ENCODE peak calls at places on chromosomes 1 and 21, in seven cellular contexts. One of them, this sample, is unnamed.

GRCh38 chr1:44327679-44328491 is 27.2 kb downstream of the ERI3 start:
- DNase-seq in sigmoid colon: peak
- DNase-seq in tibial nerve: peak
- DNase-seq in HL-60: no peak
- DNase-seq in dorsolateral prefrontal cortex: no peak
- DNase-seq in psoas muscle: peak
- DNase-seq in GM12878: no peak
- DNase-seq in this sample: peak

GRCh38 chr1:40384887-40385286 is 11.4 kb downstream of the SMAP2 start:
- DNase-seq in dorsolateral prefrontal cortex: no peak
- DNase-seq in tibial nerve: no peak
- DNase-seq in HL-60: no peak
- DNase-seq in GM12878: no peak
- DNase-seq in sigmoid colon: no peak
- DNase-seq in psoas muscle: no peak
- DNase-seq in this sample: no peak

GRCh38 chr21:46457801-46458314 is 833 bp upstream of the DIP2A start:
- DNase-seq in dorsolateral prefrontal cortex: peak
- DNase-seq in tibial nerve: no peak
- DNase-seq in HL-60: peak
- DNase-seq in sigmoid colon: peak
- DNase-seq in psoas muscle: peak
- DNase-seq in GM12878: no peak
- DNase-seq in this sample: no peak

GRCh38 chr1:76303348-76303712 is 228.8 kb downstream of the ST6GALNAC3 start:
- DNase-seq in GM12878: no peak
- DNase-seq in HL-60: no peak
- DNase-seq in dorsolateral prefrontal cortex: no peak
- DNase-seq in psoas muscle: no peak
- DNase-seq in tibial nerve: no peak
- DNase-seq in sigmoid colon: no peak
- DNase-seq in this sample: no peak

GRCh38 chr1:176205322-176205914 is 1.7 kb downstream of the COP1 start:
- DNase-seq in HL-60: no peak
- DNase-seq in sigmoid colon: no peak
- DNase-seq in dorsolateral prefrontal cortex: no peak
- DNase-seq in GM12878: no peak
- DNase-seq in tibial nerve: no peak
- DNase-seq in psoas muscle: no peak
- DNase-seq in this sample: no peak

GRCh38 chr21:45863267-45863666 is 118.3 kb upstream of the COL6A1 start:
- DNase-seq in sigmoid colon: no peak
- DNase-seq in psoas muscle: no peak
- DNase-seq in HL-60: no peak
- DNase-seq in GM12878: no peak
- DNase-seq in dorsolateral prefrontal cortex: no peak
- DNase-seq in tibial nerve: no peak
- DNase-seq in this sample: no peak

GRCh38 chr1:2050793-2051682 is 827 bp downstream of the PRKCZ start:
- DNase-seq in GM12878: no peak
- DNase-seq in tibial nerve: no peak
- DNase-seq in HL-60: no peak
- DNase-seq in sigmoid colon: no peak
- DNase-seq in dorsolateral prefrontal cortex: no peak
- DNase-seq in psoas muscle: no peak
- DNase-seq in this sample: no peak

GRCh38 chr1:216461466-216461865 is 38.2 kb upstream of the USH2A start:
- DNase-seq in tibial nerve: no peak
- DNase-seq in sigmoid colon: no peak
- DNase-seq in psoas muscle: no peak
- DNase-seq in dorsolateral prefrontal cortex: no peak
- DNase-seq in GM12878: no peak
- DNase-seq in HL-60: no peak
- DNase-seq in this sample: no peak

GRCh38 chr1:220680085-220680687 is 10.0 kb upstream of the C1orf115 start:
- DNase-seq in dorsolateral prefrontal cortex: no peak
- DNase-seq in sigmoid colon: no peak
- DNase-seq in tibial nerve: no peak
- DNase-seq in HL-60: no peak
- DNase-seq in GM12878: no peak
- DNase-seq in psoas muscle: no peak
- DNase-seq in this sample: no peak

GRCh38 chr1:13617773-13618172 is 34.1 kb downstream of the PDPN start:
- DNase-seq in dorsolateral prefrontal cortex: no peak
- DNase-seq in tibial nerve: no peak
- DNase-seq in psoas muscle: no peak
- DNase-seq in HL-60: no peak
- DNase-seq in sigmoid colon: no peak
- DNase-seq in GM12878: no peak
- DNase-seq in this sample: no peak

GRCh38 chr1:145736191-145736590 is 16.9 kb downstream of the CD160 start:
- DNase-seq in GM12878: no peak
- DNase-seq in HL-60: no peak
- DNase-seq in sigmoid colon: no peak
- DNase-seq in psoas muscle: no peak
- DNase-seq in tibial nerve: no peak
- DNase-seq in dorsolateral prefrontal cortex: no peak
- DNase-seq in this sample: no peak

GRCh38 chr1:145729661-145730436 is 10.6 kb downstream of the CD160 start:
- DNase-seq in psoas muscle: no peak
- DNase-seq in sigmoid colon: no peak
- DNase-seq in GM12878: no peak
- DNase-seq in tibial nerve: no peak
- DNase-seq in HL-60: no peak
- DNase-seq in dorsolateral prefrontal cortex: no peak
- DNase-seq in this sample: no peak

GRCh38 chr1:145730467-145730866 is 11.2 kb downstream of the CD160 start:
- DNase-seq in tibial nerve: no peak
- DNase-seq in psoas muscle: no peak
- DNase-seq in sigmoid colon: no peak
- DNase-seq in GM12878: no peak
- DNase-seq in HL-60: no peak
- DNase-seq in dorsolateral prefrontal cortex: no peak
- DNase-seq in this sample: no peak

GRCh38 chr1:145729196-145729595 is 9.9 kb downstream of the CD160 start:
- DNase-seq in HL-60: no peak
- DNase-seq in GM12878: no peak
- DNase-seq in psoas muscle: no peak
- DNase-seq in dorsolateral prefrontal cortex: no peak
- DNase-seq in sigmoid colon: no peak
- DNase-seq in tibial nerve: no peak
- DNase-seq in this sample: no peak

DNA sequence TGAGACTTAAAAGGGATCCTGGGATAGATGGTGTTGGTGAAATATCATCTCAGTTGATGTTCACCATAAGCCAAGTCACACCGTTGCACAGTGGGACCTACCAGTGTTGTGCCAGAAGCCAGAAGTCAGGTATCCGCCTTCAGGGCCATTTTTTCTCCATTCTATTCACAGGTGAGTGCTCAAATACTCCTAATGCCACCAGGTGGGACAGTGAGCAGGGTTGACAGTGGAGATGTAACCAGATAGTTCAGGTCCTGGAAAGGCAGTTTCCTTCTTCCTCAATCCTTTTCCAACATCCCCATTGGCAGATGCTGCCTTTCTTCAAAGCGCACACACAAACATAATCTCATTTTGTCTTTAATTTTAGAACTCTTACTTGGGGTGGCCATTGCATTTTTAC is 11.6 kb downstream of the CD160 start:
- DNase-seq in sigmoid colon: no peak
- DNase-seq in HL-60: no peak
- DNase-seq in tibial nerve: no peak
- DNase-seq in psoas muscle: no peak
- DNase-seq in GM12878: no peak
- DNase-seq in dorsolateral prefrontal cortex: no peak
- DNase-seq in this sample: no peak
- TF ChIP-seq CTCF in sigmoid colon: no peak
- TF ChIP-seq CTCF in HL-60: no peak
- TF ChIP-seq CTCF in tibial nerve: no peak
- TF ChIP-seq CTCF in psoas muscle: no peak
- TF ChIP-seq CTCF in GM12878: no peak
- TF ChIP-seq CTCF in dorsolateral prefrontal cortex: no peak
- TF ChIP-seq CTCF in this sample: no peak

GRCh38 chr1:100296140-100296539 is 30.1 kb downstream of the RTCA start:
- DNase-seq in GM12878: no peak
- DNase-seq in tibial nerve: no peak
- DNase-seq in sigmoid colon: no peak
- DNase-seq in dorsolateral prefrontal cortex: no peak
- DNase-seq in psoas muscle: no peak
- DNase-seq in HL-60: no peak
- DNase-seq in this sample: no peak
- H3K27ac ChIP-seq in GM12878: no peak
- H3K27ac ChIP-seq in tibial nerve: no peak
- H3K27ac ChIP-seq in sigmoid colon: no peak
- H3K27ac ChIP-seq in dorsolateral prefrontal cortex: no peak
- H3K27ac ChIP-seq in psoas muscle: no peak
- H3K27ac ChIP-seq in HL-60: no peak
- H3K27ac ChIP-seq in this sample: no peak

DNA sequence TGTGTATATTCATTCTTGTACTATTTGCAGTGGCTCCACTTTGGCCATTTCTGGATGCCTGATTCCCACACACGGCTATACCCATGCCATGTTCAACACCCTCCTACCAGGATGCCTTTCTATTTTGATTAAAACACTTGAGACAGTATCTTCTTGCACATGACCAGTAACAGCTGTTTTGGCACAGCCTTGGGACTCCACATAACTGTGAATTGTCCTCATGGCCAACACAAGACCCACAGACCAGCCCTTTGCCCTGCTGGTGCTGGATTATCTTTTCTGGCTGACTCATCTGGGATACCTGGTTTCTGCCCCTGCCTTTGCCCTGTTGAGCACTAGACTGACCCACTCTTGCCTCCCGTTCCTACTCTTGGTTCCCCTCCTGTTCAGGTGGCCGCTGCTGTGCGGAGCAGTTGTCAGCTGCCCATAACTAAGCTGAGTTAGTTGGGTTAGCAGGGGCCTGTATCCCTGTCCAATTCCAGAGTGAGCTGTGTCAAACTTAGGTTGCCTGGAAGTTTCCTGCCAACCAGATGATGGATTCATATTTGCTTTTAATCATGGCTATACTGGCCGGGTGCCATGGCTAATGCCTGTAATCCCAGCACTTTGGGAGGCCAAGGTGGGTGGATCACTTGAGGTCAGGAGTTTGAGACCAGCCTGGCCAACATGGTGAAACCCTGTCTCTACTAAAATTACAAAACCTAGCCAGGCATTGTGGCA is 10.8 kb upstream of the EYA3 start:
- DNase-seq in sigmoid colon: no peak
- DNase-seq in psoas muscle: no peak
- DNase-seq in HL-60: no peak
- DNase-seq in dorsolateral prefrontal cortex: no peak
- DNase-seq in tibial nerve: no peak
- DNase-seq in GM12878: no peak
- DNase-seq in this sample: no peak
- TF ChIP-seq CTCF in sigmoid colon: no peak
- TF ChIP-seq CTCF in psoas muscle: no peak
- TF ChIP-seq CTCF in HL-60: no peak
- TF ChIP-seq CTCF in dorsolateral prefrontal cortex: no peak
- TF ChIP-seq CTCF in tibial nerve: no peak
- TF ChIP-seq CTCF in GM12878: no peak
- TF ChIP-seq CTCF in this sample: no peak

GRCh38 chr21:18548249-18548648 is 144.7 kb upstream of the TMPRSS15 start:
- DNase-seq in GM12878: no peak
- DNase-seq in tibial nerve: no peak
- DNase-seq in dorsolateral prefrontal cortex: no peak
- DNase-seq in psoas muscle: no peak
- DNase-seq in sigmoid colon: no peak
- DNase-seq in HL-60: no peak
- DNase-seq in this sample: no peak
- H3K27ac ChIP-seq in GM12878: no peak
- H3K27ac ChIP-seq in tibial nerve: no peak
- H3K27ac ChIP-seq in dorsolateral prefrontal cortex: no peak
- H3K27ac ChIP-seq in psoas muscle: no peak
- H3K27ac ChIP-seq in sigmoid colon: no peak
- H3K27ac ChIP-seq in HL-60: no peak
- H3K27ac ChIP-seq in this sample: no peak

GRCh38 chr21:24514081-24514733 is 1093.1 kb downstream of the MRPL39 start:
- DNase-seq in tibial nerve: no peak
- DNase-seq in sigmoid colon: no peak
- DNase-seq in psoas muscle: no peak
- DNase-seq in dorsolateral prefrontal cortex: no peak
- DNase-seq in GM12878: no peak
- DNase-seq in HL-60: no peak
- DNase-seq in this sample: no peak
- TF ChIP-seq CTCF in tibial nerve: peak
- TF ChIP-seq CTCF in sigmoid colon: no peak
- TF ChIP-seq CTCF in psoas muscle: peak
- TF ChIP-seq CTCF in dorsolateral prefrontal cortex: peak
- TF ChIP-seq CTCF in GM12878: peak
- TF ChIP-seq CTCF in HL-60: peak
- TF ChIP-seq CTCF in this sample: peak

DNA sequence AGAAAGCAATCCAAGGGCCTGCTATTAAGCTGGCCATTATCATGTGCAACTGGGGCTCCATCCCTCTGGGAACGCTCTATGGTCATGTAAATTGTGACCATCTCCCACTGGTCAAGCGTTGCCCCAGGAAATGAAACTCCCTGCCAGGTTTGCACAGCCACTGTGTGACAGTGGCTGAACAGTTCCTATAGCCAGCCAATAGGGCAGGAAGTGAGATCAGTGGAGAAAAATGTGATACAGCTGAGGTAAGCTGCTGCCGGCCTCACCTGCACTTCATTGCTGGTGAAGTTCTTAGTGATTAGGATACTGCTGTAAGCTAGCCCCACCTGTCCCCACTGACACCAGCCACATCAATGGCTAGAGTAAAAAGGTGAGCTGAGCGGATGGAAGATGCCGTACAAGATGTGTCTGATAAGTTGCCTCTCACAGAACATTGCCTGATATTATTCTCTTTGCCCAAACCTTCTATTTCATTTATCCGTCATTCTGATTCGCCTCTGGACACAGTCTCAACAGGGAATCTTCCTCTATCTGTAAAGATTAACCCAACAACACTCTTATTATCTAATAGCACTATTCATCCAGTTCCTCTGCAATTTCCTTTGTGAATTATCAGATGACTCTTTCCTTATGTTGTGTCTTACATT is 38.4 kb upstream of the CDC42BPA start:
- DNase-seq in dorsolateral prefrontal cortex: no peak
- DNase-seq in psoas muscle: no peak
- DNase-seq in tibial nerve: no peak
- DNase-seq in HL-60: no peak
- DNase-seq in GM12878: no peak
- DNase-seq in sigmoid colon: no peak
- DNase-seq in this sample: no peak
- H3K27ac ChIP-seq in dorsolateral prefrontal cortex: no peak
- H3K27ac ChIP-seq in psoas muscle: peak
- H3K27ac ChIP-seq in tibial nerve: peak
- H3K27ac ChIP-seq in HL-60: no peak
- H3K27ac ChIP-seq in GM12878: no peak
- H3K27ac ChIP-seq in sigmoid colon: no peak
- H3K27ac ChIP-seq in this sample: no peak

This sample was measured in breast epithelium.